ENCODE peak calls at places on chromosome 11, in ten cellular contexts. Q is cardiac muscle cell; B is A549; O is CD8-positive, alpha-beta T cell; V is small intestine; P is Karpas-422; G is right lobe of liver; I is CD8-positive, alpha-beta memory T cell; L is neural progenitor cell; C is A673. E is an unnamed sample.
A peak's percentile ranks its signal among the peaks of the same experiment; 100 is the strongest.

GRCh38 chr11:18731949-18732821 is 6.2 kb upstream of the IGSF22 start:
- DNase-seq in Q (peak; percentile 53), C (peak; percentile 52), G (no peak), O (peak; percentile 60), I (peak; percentile 53), B (peak; percentile 43), L (peak; percentile 47), P (peak; percentile 82), V (peak; percentile 44), E (no peak)

GRCh38 chr11:63729326-63729725 is 39.2 kb downstream of the ZFTA start:
- DNase-seq in O (no peak), P (no peak), L (no peak), Q (no peak), B (no peak), G (no peak), I (no peak), C (no peak), V (no peak), E (no peak)

GRCh38 chr11:2440646-2441045 is 3.7 kb downstream of the TRPM5 start:
- DNase-seq in G (peak; percentile 37), Q (no peak), O (no peak), P (no peak), L (no peak), V (peak; percentile 39), I (no peak), C (no peak), B (no peak), E (no peak)

GRCh38 chr11:69644071-69644961 is 3.4 kb downstream of the CCND1 start:
- DNase-seq in V (peak; percentile 58), P (peak; percentile 50), C (peak; percentile 85), O (no peak), Q (peak; percentile 74), I (no peak), B (peak; percentile 79), G (peak; percentile 75), L (no peak), E (no peak)

GRCh38 chr11:112958670-112959069 is 2.5 kb upstream of the NCAM1 start:
- DNase-seq in Q (no peak), C (no peak), V (no peak), B (peak; percentile 12), P (no peak), G (no peak), O (no peak), L (no peak), I (no peak), E (no peak)

GRCh38 chr11:114304065-114304464 is 7.9 kb downstream of the NNMT start:
- DNase-seq in I (no peak), G (no peak), Q (no peak), C (no peak), B (no peak), V (peak; percentile 43), P (no peak), L (no peak), O (no peak), E (no peak)

GRCh38 chr11:68505596-68505995 is 45.0 kb downstream of the PPP6R3 start:
- DNase-seq in I (no peak), V (no peak), O (no peak), Q (peak; percentile 60), B (no peak), L (no peak), P (peak; percentile 48), C (no peak), G (no peak), E (no peak)

GRCh38 chr11:115578275-115578674 is 74.1 kb upstream of the CADM1 start:
- DNase-seq in B (no peak), Q (no peak), C (no peak), P (no peak), G (no peak), L (no peak), V (no peak), O (no peak), I (no peak), E (no peak)

GRCh38 chr11:126585388-126586302 is 230.2 kb downstream of the ST3GAL4 start:
- DNase-seq in C (peak; percentile 77), V (peak; percentile 6), L (peak; percentile 58), G (no peak), B (peak; percentile 65), I (no peak), Q (no peak), P (no peak), O (no peak), E (peak; percentile 71)

GRCh38 chr11:13883042-13883441 is 79.5 kb upstream of the SPON1 start:
- DNase-seq in L (no peak), V (peak; percentile 15), P (no peak), Q (peak; percentile 33), B (no peak), I (no peak), G (no peak), C (no peak), O (no peak), E (no peak)

GRCh38 chr11:117734596-117734995 is 62.4 kb downstream of the DSCAML1 start:
- DNase-seq in G (no peak), V (no peak), C (peak; percentile 62), L (no peak), I (no peak), Q (no peak), B (no peak), P (no peak), O (no peak), E (no peak)

GRCh38 chr11:114219559-114220349 is 76.4 kb upstream of the NNMT start:
- DNase-seq in O (no peak), L (peak; percentile 81), Q (peak; percentile 78), P (no peak), V (peak; percentile 18), B (no peak), G (no peak), I (no peak), C (no peak), E (no peak)

GRCh38 chr11:73991471-73992006 is 8.9 kb upstream of the UCP2 start:
- DNase-seq in Q (no peak), O (no peak), I (no peak), B (no peak), V (no peak), L (no peak), P (peak; percentile 93), C (no peak), G (no peak), E (no peak)
- H3K4me1 ChIP-seq in Q (no peaks in the 10 kb centered on the region), O (peaks cover 51% of the 10 kb centered on the region), I (peaks cover 48% of the 10 kb centered on the region), B (no peaks in the 10 kb centered on the region), V (no peaks in the 10 kb centered on the region), L (no peaks in the 10 kb centered on the region), P (peaks cover 78% of the 10 kb centered on the region), C (no peaks in the 10 kb centered on the region), G (no peaks in the 10 kb centered on the region), E (peaks cover 3% of the 10 kb centered on the region)

GRCh38 chr11:31106963-31107576 is 262.5 kb downstream of the DCDC1 start:
- DNase-seq in B (peak; percentile 65), L (peak; percentile 89), O (no peak), Q (peak; percentile 80), P (peak; percentile 87), G (peak; percentile 73), C (peak; percentile 95), I (peak; percentile 3), V (peak; percentile 33), E (peak; percentile 33)

GRCh38 chr11:31102875-31103274 is 266.7 kb downstream of the DCDC1 start:
- DNase-seq in Q (no peak), V (no peak), L (no peak), G (no peak), C (no peak), O (no peak), P (no peak), I (no peak), B (no peak), E (no peak)

GRCh38 chr11:31106326-31106725 is 263.2 kb downstream of the DCDC1 start:
- DNase-seq in B (no peak), O (no peak), C (peak; percentile 50), Q (no peak), G (no peak), I (no peak), P (no peak), L (peak; percentile 79), V (no peak), E (no peak)

DNA sequence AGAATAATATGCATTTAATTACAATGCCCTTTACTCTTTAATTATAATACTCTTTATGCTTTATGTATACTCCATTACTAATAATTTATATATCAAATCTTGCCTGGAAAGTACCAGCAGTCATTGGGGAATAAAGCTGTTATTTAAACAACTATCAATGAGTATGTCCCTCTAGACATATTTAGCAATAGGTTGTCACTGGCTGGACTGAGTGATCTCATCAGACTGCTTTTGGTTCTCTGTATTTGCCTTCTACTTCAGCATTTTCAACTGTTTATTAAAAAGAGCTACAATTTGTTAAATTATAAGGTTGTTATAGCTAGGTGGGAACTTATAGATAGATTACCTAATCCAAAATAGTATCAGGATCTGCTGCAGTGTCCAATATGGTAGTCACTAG is 267.2 kb downstream of the DCDC1 start:
- DNase-seq in G (no peak), L (no peak), Q (no peak), I (no peak), C (no peak), O (no peak), B (no peak), P (no peak), V (no peak), E (no peak)
- H3K4me3 ChIP-seq in G (no peak overlapping the region), L (no peak overlapping the region), Q (no peak overlapping the region), I (no peak overlapping the region), C (no peak overlapping the region), O (no peak overlapping the region), B (no peak overlapping the region), P (no peak overlapping the region), V (no peak overlapping the region), E (no peak overlapping the region)

GRCh38 chr11:119335655-119336543 is 1.6 kb downstream of the RNF26 start:
- DNase-seq in C (no peak), L (no peak), B (no peak), I (no peak), G (peak; percentile 96), Q (no peak), O (no peak), P (no peak), V (no peak), E (no peak)
- H3K4me1 ChIP-seq in C (peaks cover 49% of the 10 kb centered on the region), L (peaks cover 72% of the 10 kb centered on the region), B (peaks cover 19% of the 10 kb centered on the region), I (peaks cover 14% of the 10 kb centered on the region), G (no peaks in the 10 kb centered on the region), Q (peaks cover 6% of the 10 kb centered on the region), O (peaks cover 22% of the 10 kb centered on the region), P (peaks cover 21% of the 10 kb centered on the region), V (peaks cover 5% of the 10 kb centered on the region), E (peaks cover 26% of the 10 kb centered on the region)

GRCh38 chr11:61888043-61888442 is 3.3 kb downstream of the FADS3 start:
- DNase-seq in B (peak; percentile 70), C (no peak), O (no peak), G (no peak), L (no peak), V (no peak), Q (no peak), I (no peak), P (no peak), E (no peak)

GRCh38 chr11:61891331-61892084 is at the start of gene FADS3:
- DNase-seq in C (peak; percentile 78), P (peak; percentile 73), L (peak; percentile 90), V (peak; percentile 90), O (peak; percentile 73), G (peak; percentile 95), B (peak; percentile 74), I (peak; percentile 70), Q (peak; percentile 94), E (peak; percentile 62)

GRCh38 chr11:61890536-61891330 is 612 bp downstream of the FADS3 start:
- DNase-seq in I (no peak), O (peak; percentile 36), L (peak; percentile 71), C (no peak), B (peak; percentile 50), P (no peak), V (peak; percentile 14), G (peak; percentile 62), Q (peak; percentile 69), E (no peak)

GRCh38 chr11:61888590-61888989 is 2.8 kb downstream of the FADS3 start:
- DNase-seq in C (no peak), P (no peak), V (no peak), O (no peak), L (no peak), Q (no peak), I (no peak), G (no peak), B (no peak), E (no peak)

GRCh38 chr11:61889831-61890230 is 1.5 kb downstream of the FADS3 start:
- DNase-seq in L (no peak), Q (no peak), O (no peak), P (no peak), C (no peak), B (no peak), I (no peak), G (no peak), V (no peak), E (no peak)
- H3K4me3 ChIP-seq in L (peak overlapping the region; percentile 76), Q (no peak overlapping the region), O (no peak overlapping the region), P (no peak overlapping the region), C (peak overlapping the region; percentile 80), B (no peak overlapping the region), I (no peak overlapping the region), G (no peak overlapping the region), V (no peak overlapping the region), E (peak overlapping the region; percentile 84)

E was measured in NT2/D1.